ENCODE peak calls at places on chromosomes 6 and 20, in seven cellular contexts. One of them, this sample, is unnamed.

GRCh38 chr6:42598300-42598699 is 34.5 kb downstream of the UBR2 start:
- DNase-seq in ELR: no peak
- DNase-seq in CD4-positive, alpha-beta memory T cell: no peak
- DNase-seq in sciatic nerve: no peak
- DNase-seq in ELF-1: no peak
- DNase-seq in IMR-90: no peak
- DNase-seq in left ventricle myocardium superior: no peak
- DNase-seq in this sample: no peak

GRCh38 chr20:32585519-32586127 is 490 bp upstream of the NOL4L start:
- DNase-seq in ELR: no peak
- DNase-seq in CD4-positive, alpha-beta memory T cell: no peak
- DNase-seq in sciatic nerve: no peak
- DNase-seq in ELF-1: no peak
- DNase-seq in IMR-90: no peak
- DNase-seq in left ventricle myocardium superior: no peak
- DNase-seq in this sample: no peak

GRCh38 chr6:152107973-152108372 is 300.5 kb downstream of the ESR1 start:
- DNase-seq in ELR: no peak
- DNase-seq in CD4-positive, alpha-beta memory T cell: no peak
- DNase-seq in sciatic nerve: no peak
- DNase-seq in ELF-1: no peak
- DNase-seq in IMR-90: no peak
- DNase-seq in left ventricle myocardium superior: no peak
- DNase-seq in this sample: no peak

GRCh38 chr6:159828074-159828473 is 28.0 kb downstream of the PNLDC1 start:
- DNase-seq in ELR: no peak
- DNase-seq in CD4-positive, alpha-beta memory T cell: no peak
- DNase-seq in sciatic nerve: no peak
- DNase-seq in ELF-1: no peak
- DNase-seq in IMR-90: peak
- DNase-seq in left ventricle myocardium superior: no peak
- DNase-seq in this sample: no peak

GRCh38 chr6:33702345-33702977 is 9.0 kb downstream of the UQCC2 start:
- DNase-seq in ELR: peak
- DNase-seq in CD4-positive, alpha-beta memory T cell: peak
- DNase-seq in sciatic nerve: no peak
- DNase-seq in ELF-1: no peak
- DNase-seq in IMR-90: peak
- DNase-seq in left ventricle myocardium superior: no peak
- DNase-seq in this sample: no peak

GRCh38 chr20:53064935-53065334 is 92.8 kb downstream of the TSHZ2 start:
- DNase-seq in ELR: no peak
- DNase-seq in CD4-positive, alpha-beta memory T cell: no peak
- DNase-seq in sciatic nerve: no peak
- DNase-seq in ELF-1: no peak
- DNase-seq in IMR-90: no peak
- DNase-seq in left ventricle myocardium superior: no peak
- DNase-seq in this sample: no peak

GRCh38 chr20:17735206-17735804 is 35.5 kb downstream of the BANF2 start:
- DNase-seq in ELR: peak
- DNase-seq in CD4-positive, alpha-beta memory T cell: no peak
- DNase-seq in sciatic nerve: no peak
- DNase-seq in ELF-1: peak
- DNase-seq in IMR-90: peak
- DNase-seq in left ventricle myocardium superior: no peak
- DNase-seq in this sample: no peak

GRCh38 chr6:163712981-163713380 is 298.5 kb downstream of the QKI start:
- DNase-seq in ELR: no peak
- DNase-seq in CD4-positive, alpha-beta memory T cell: no peak
- DNase-seq in sciatic nerve: no peak
- DNase-seq in ELF-1: no peak
- DNase-seq in IMR-90: no peak
- DNase-seq in left ventricle myocardium superior: no peak
- DNase-seq in this sample: no peak

GRCh38 chr6:32436995-32437836 is 2.5 kb upstream of the HLA-DRA start:
- DNase-seq in ELR: peak
- DNase-seq in CD4-positive, alpha-beta memory T cell: no peak
- DNase-seq in sciatic nerve: no peak
- DNase-seq in ELF-1: no peak
- DNase-seq in IMR-90: peak
- DNase-seq in left ventricle myocardium superior: no peak
- DNase-seq in this sample: no peak

GRCh38 chr6:163489584-163489983 is 75.1 kb downstream of the QKI start:
- DNase-seq in ELR: peak
- DNase-seq in CD4-positive, alpha-beta memory T cell: no peak
- DNase-seq in sciatic nerve: no peak
- DNase-seq in ELF-1: no peak
- DNase-seq in IMR-90: peak
- DNase-seq in left ventricle myocardium superior: no peak
- DNase-seq in this sample: no peak

GRCh38 chr6:150922137-150922536 is 56.6 kb downstream of the MTHFD1L start:
- DNase-seq in ELR: peak
- DNase-seq in CD4-positive, alpha-beta memory T cell: no peak
- DNase-seq in sciatic nerve: no peak
- DNase-seq in ELF-1: no peak
- DNase-seq in IMR-90: peak
- DNase-seq in left ventricle myocardium superior: no peak
- DNase-seq in this sample: no peak

GRCh38 chr6:161536141-161536735 is 262.4 kb upstream of the AGPAT4 start:
- DNase-seq in ELR: peak
- DNase-seq in CD4-positive, alpha-beta memory T cell: no peak
- DNase-seq in sciatic nerve: no peak
- DNase-seq in ELF-1: no peak
- DNase-seq in IMR-90: no peak
- DNase-seq in left ventricle myocardium superior: no peak
- DNase-seq in this sample: no peak

GRCh38 chr20:3106658-3107463 is 22.3 kb upstream of the AVP start:
- DNase-seq in ELR: no peak
- DNase-seq in CD4-positive, alpha-beta memory T cell: no peak
- DNase-seq in sciatic nerve: no peak
- DNase-seq in ELF-1: peak
- DNase-seq in IMR-90: no peak
- DNase-seq in left ventricle myocardium superior: no peak
- DNase-seq in this sample: no peak

GRCh38 chr20:18971574-18971973 is 158.0 kb downstream of the SCP2D1 start:
- DNase-seq in ELR: no peak
- DNase-seq in CD4-positive, alpha-beta memory T cell: no peak
- DNase-seq in sciatic nerve: no peak
- DNase-seq in ELF-1: no peak
- DNase-seq in IMR-90: no peak
- DNase-seq in left ventricle myocardium superior: no peak
- DNase-seq in this sample: peak

GRCh38 chr6:33620158-33620583 is 951 bp upstream of the ITPR3 start:
- DNase-seq in ELR: no peak
- DNase-seq in CD4-positive, alpha-beta memory T cell: peak
- DNase-seq in sciatic nerve: no peak
- DNase-seq in ELF-1: no peak
- DNase-seq in IMR-90: no peak
- DNase-seq in left ventricle myocardium superior: peak
- DNase-seq in this sample: no peak

GRCh38 chr6:33983109-33983475 is 162.8 kb downstream of the GRM4 start:
- DNase-seq in ELR: peak
- DNase-seq in CD4-positive, alpha-beta memory T cell: no peak
- DNase-seq in sciatic nerve: peak
- DNase-seq in ELF-1: peak
- DNase-seq in IMR-90: peak
- DNase-seq in left ventricle myocardium superior: no peak
- DNase-seq in this sample: no peak

GRCh38 chr6:7067305-7067704 is 40.5 kb upstream of the RREB1 start:
- DNase-seq in ELR: no peak
- DNase-seq in CD4-positive, alpha-beta memory T cell: no peak
- DNase-seq in sciatic nerve: no peak
- DNase-seq in ELF-1: no peak
- DNase-seq in IMR-90: no peak
- DNase-seq in left ventricle myocardium superior: no peak
- DNase-seq in this sample: no peak

GRCh38 chr6:32047084-32047478 is 8.9 kb downstream of the CYP21A2 start:
- DNase-seq in ELR: peak
- DNase-seq in CD4-positive, alpha-beta memory T cell: no peak
- DNase-seq in sciatic nerve: peak
- DNase-seq in ELF-1: peak
- DNase-seq in IMR-90: peak
- DNase-seq in left ventricle myocardium superior: peak
- DNase-seq in this sample: no peak

GRCh38 chr20:19015326-19015725 is 197.1 kb upstream of the SLC24A3 start:
- DNase-seq in ELR: no peak
- DNase-seq in CD4-positive, alpha-beta memory T cell: no peak
- DNase-seq in sciatic nerve: no peak
- DNase-seq in ELF-1: no peak
- DNase-seq in IMR-90: no peak
- DNase-seq in left ventricle myocardium superior: no peak
- DNase-seq in this sample: no peak

GRCh38 chr20:58708246-58708931 is 15.8 kb downstream of the NPEPL1 start:
- DNase-seq in ELR: no peak
- DNase-seq in CD4-positive, alpha-beta memory T cell: no peak
- DNase-seq in sciatic nerve: peak
- DNase-seq in ELF-1: no peak
- DNase-seq in IMR-90: no peak
- DNase-seq in left ventricle myocardium superior: no peak
- DNase-seq in this sample: no peak

GRCh38 chr20:16672299-16672698 is 57.5 kb upstream of the SNRPB2 start:
- DNase-seq in ELR: no peak
- DNase-seq in CD4-positive, alpha-beta memory T cell: no peak
- DNase-seq in sciatic nerve: no peak
- DNase-seq in ELF-1: no peak
- DNase-seq in IMR-90: no peak
- DNase-seq in left ventricle myocardium superior: no peak
- DNase-seq in this sample: no peak

GRCh38 chr6:22099923-22100322 is 196.9 kb downstream of the PRL start:
- DNase-seq in ELR: no peak
- DNase-seq in CD4-positive, alpha-beta memory T cell: no peak
- DNase-seq in sciatic nerve: no peak
- DNase-seq in ELF-1: no peak
- DNase-seq in IMR-90: no peak
- DNase-seq in left ventricle myocardium superior: no peak
- DNase-seq in this sample: no peak

GRCh38 chr20:17210983-17211382 is 15.9 kb upstream of the PCSK2 start:
- DNase-seq in ELR: peak
- DNase-seq in CD4-positive, alpha-beta memory T cell: no peak
- DNase-seq in sciatic nerve: no peak
- DNase-seq in ELF-1: no peak
- DNase-seq in IMR-90: no peak
- DNase-seq in left ventricle myocardium superior: no peak
- DNase-seq in this sample: no peak

GRCh38 chr6:135166515-135166914 is 14.6 kb upstream of the MYB start:
- DNase-seq in ELR: no peak
- DNase-seq in CD4-positive, alpha-beta memory T cell: no peak
- DNase-seq in sciatic nerve: no peak
- DNase-seq in ELF-1: no peak
- DNase-seq in IMR-90: no peak
- DNase-seq in left ventricle myocardium superior: no peak
- DNase-seq in this sample: no peak

GRCh38 chr6:75334266-75335040 is 49.9 kb upstream of the TMEM30A start:
- DNase-seq in ELR: peak
- DNase-seq in CD4-positive, alpha-beta memory T cell: no peak
- DNase-seq in sciatic nerve: no peak
- DNase-seq in ELF-1: peak
- DNase-seq in IMR-90: peak
- DNase-seq in left ventricle myocardium superior: no peak
- DNase-seq in this sample: no peak

GRCh38 chr6:5157744-5158143 is 72.6 kb downstream of the PPP1R3G start:
- DNase-seq in ELR: no peak
- DNase-seq in CD4-positive, alpha-beta memory T cell: no peak
- DNase-seq in sciatic nerve: no peak
- DNase-seq in ELF-1: no peak
- DNase-seq in IMR-90: no peak
- DNase-seq in left ventricle myocardium superior: no peak
- DNase-seq in this sample: no peak

GRCh38 chr20:6866741-6867140 is 99.3 kb downstream of the BMP2 start:
- DNase-seq in ELR: no peak
- DNase-seq in CD4-positive, alpha-beta memory T cell: no peak
- DNase-seq in sciatic nerve: no peak
- DNase-seq in ELF-1: no peak
- DNase-seq in IMR-90: no peak
- DNase-seq in left ventricle myocardium superior: no peak
- DNase-seq in this sample: no peak

This sample was measured in keratinocyte.